ENCODE peak calls at places on chromosomes 12 and 14, in nine cellular contexts. One of them, this sample, is unnamed.

GRCh38 chr12:104462931-104463339 is 6.2 kb downstream of the CHST11 start:
- DNase-seq in smooth muscle cell of the brain vasculature: no peak
- DNase-seq in ELF-1: no peak
- DNase-seq in lower lobe of right lung: no peak
- DNase-seq in non-pigmented ciliary epithelial cell: no peak
- DNase-seq in NCI-H510A treated with DMSO at 0.1 percent for 48 hours: no peak
- DNase-seq in stimulated activated CD8-positive, alpha-beta memory T cell treated with anti-CD3 and anti-CD28 coated beads, Interleukin-2, amount 100 ng/mL, for 48 hours: no peak
- DNase-seq in T-helper 17 cell: peak
- DNase-seq in head of caudate nucleus: no peak
- DNase-seq in this sample: no peak

GRCh38 chr14:64947710-64948611 is 5.4 kb upstream of the GPX2 start:
- DNase-seq in stimulated activated CD8-positive, alpha-beta memory T cell treated with anti-CD3 and anti-CD28 coated beads, Interleukin-2, amount 100 ng/mL, for 48 hours: no peak
- DNase-seq in ELF-1: no peak
- DNase-seq in non-pigmented ciliary epithelial cell: no peak
- DNase-seq in NCI-H510A treated with DMSO at 0.1 percent for 48 hours: no peak
- DNase-seq in head of caudate nucleus: no peak
- DNase-seq in lower lobe of right lung: no peak
- DNase-seq in smooth muscle cell of the brain vasculature: no peak
- DNase-seq in T-helper 17 cell: no peak
- DNase-seq in this sample: no peak

GRCh38 chr12:13061377-13061776 is 17.2 kb downstream of the FAM234B start:
- DNase-seq in stimulated activated CD8-positive, alpha-beta memory T cell treated with anti-CD3 and anti-CD28 coated beads, Interleukin-2, amount 100 ng/mL, for 48 hours: no peak
- DNase-seq in smooth muscle cell of the brain vasculature: no peak
- DNase-seq in T-helper 17 cell: no peak
- DNase-seq in lower lobe of right lung: no peak
- DNase-seq in head of caudate nucleus: no peak
- DNase-seq in NCI-H510A treated with DMSO at 0.1 percent for 48 hours: no peak
- DNase-seq in ELF-1: no peak
- DNase-seq in non-pigmented ciliary epithelial cell: no peak
- DNase-seq in this sample: no peak

GRCh38 chr14:98752660-98753059 is 519.3 kb downstream of the BCL11B start:
- DNase-seq in head of caudate nucleus: no peak
- DNase-seq in NCI-H510A treated with DMSO at 0.1 percent for 48 hours: no peak
- DNase-seq in non-pigmented ciliary epithelial cell: no peak
- DNase-seq in smooth muscle cell of the brain vasculature: no peak
- DNase-seq in lower lobe of right lung: no peak
- DNase-seq in ELF-1: no peak
- DNase-seq in stimulated activated CD8-positive, alpha-beta memory T cell treated with anti-CD3 and anti-CD28 coated beads, Interleukin-2, amount 100 ng/mL, for 48 hours: no peak
- DNase-seq in T-helper 17 cell: no peak
- DNase-seq in this sample: no peak

GRCh38 chr14:61280092-61280525 is 1.0 kb downstream of the TMEM30B start:
- DNase-seq in non-pigmented ciliary epithelial cell: no peak
- DNase-seq in smooth muscle cell of the brain vasculature: no peak
- DNase-seq in lower lobe of right lung: no peak
- DNase-seq in head of caudate nucleus: no peak
- DNase-seq in stimulated activated CD8-positive, alpha-beta memory T cell treated with anti-CD3 and anti-CD28 coated beads, Interleukin-2, amount 100 ng/mL, for 48 hours: peak
- DNase-seq in NCI-H510A treated with DMSO at 0.1 percent for 48 hours: peak
- DNase-seq in ELF-1: no peak
- DNase-seq in T-helper 17 cell: peak
- DNase-seq in this sample: no peak

GRCh38 chr12:106415134-106415533 is 57.6 kb downstream of the POLR3B start:
- DNase-seq in head of caudate nucleus: no peak
- DNase-seq in NCI-H510A treated with DMSO at 0.1 percent for 48 hours: no peak
- DNase-seq in stimulated activated CD8-positive, alpha-beta memory T cell treated with anti-CD3 and anti-CD28 coated beads, Interleukin-2, amount 100 ng/mL, for 48 hours: no peak
- DNase-seq in lower lobe of right lung: no peak
- DNase-seq in non-pigmented ciliary epithelial cell: peak
- DNase-seq in smooth muscle cell of the brain vasculature: no peak
- DNase-seq in T-helper 17 cell: no peak
- DNase-seq in ELF-1: no peak
- DNase-seq in this sample: no peak

GRCh38 chr14:54651018-54651351 is 84.1 kb downstream of the SAMD4A start:
- DNase-seq in non-pigmented ciliary epithelial cell: no peak
- DNase-seq in NCI-H510A treated with DMSO at 0.1 percent for 48 hours: no peak
- DNase-seq in lower lobe of right lung: no peak
- DNase-seq in ELF-1: peak
- DNase-seq in smooth muscle cell of the brain vasculature: no peak
- DNase-seq in head of caudate nucleus: no peak
- DNase-seq in stimulated activated CD8-positive, alpha-beta memory T cell treated with anti-CD3 and anti-CD28 coated beads, Interleukin-2, amount 100 ng/mL, for 48 hours: no peak
- DNase-seq in T-helper 17 cell: no peak
- DNase-seq in this sample: no peak

GRCh38 chr12:44019118-44019517 is 183.2 kb downstream of the TMEM117 start:
- DNase-seq in non-pigmented ciliary epithelial cell: no peak
- DNase-seq in T-helper 17 cell: no peak
- DNase-seq in head of caudate nucleus: no peak
- DNase-seq in NCI-H510A treated with DMSO at 0.1 percent for 48 hours: no peak
- DNase-seq in ELF-1: peak
- DNase-seq in lower lobe of right lung: no peak
- DNase-seq in smooth muscle cell of the brain vasculature: no peak
- DNase-seq in stimulated activated CD8-positive, alpha-beta memory T cell treated with anti-CD3 and anti-CD28 coated beads, Interleukin-2, amount 100 ng/mL, for 48 hours: no peak
- DNase-seq in this sample: no peak

GRCh38 chr14:66315548-66315947 is 170.6 kb upstream of the CCDC196 start:
- DNase-seq in head of caudate nucleus: no peak
- DNase-seq in non-pigmented ciliary epithelial cell: no peak
- DNase-seq in T-helper 17 cell: no peak
- DNase-seq in lower lobe of right lung: no peak
- DNase-seq in NCI-H510A treated with DMSO at 0.1 percent for 48 hours: no peak
- DNase-seq in stimulated activated CD8-positive, alpha-beta memory T cell treated with anti-CD3 and anti-CD28 coated beads, Interleukin-2, amount 100 ng/mL, for 48 hours: no peak
- DNase-seq in ELF-1: peak
- DNase-seq in smooth muscle cell of the brain vasculature: no peak
- DNase-seq in this sample: no peak

GRCh38 chr12:30754383-30754749 is 385 bp downstream of the CAPRIN2 start:
- DNase-seq in smooth muscle cell of the brain vasculature: no peak
- DNase-seq in NCI-H510A treated with DMSO at 0.1 percent for 48 hours: peak
- DNase-seq in lower lobe of right lung: no peak
- DNase-seq in T-helper 17 cell: no peak
- DNase-seq in head of caudate nucleus: no peak
- DNase-seq in stimulated activated CD8-positive, alpha-beta memory T cell treated with anti-CD3 and anti-CD28 coated beads, Interleukin-2, amount 100 ng/mL, for 48 hours: no peak
- DNase-seq in non-pigmented ciliary epithelial cell: no peak
- DNase-seq in ELF-1: no peak
- DNase-seq in this sample: no peak

GRCh38 chr12:93229494-93230310 is 148.0 kb upstream of the NUDT4 start:
- DNase-seq in T-helper 17 cell: no peak
- DNase-seq in NCI-H510A treated with DMSO at 0.1 percent for 48 hours: no peak
- DNase-seq in stimulated activated CD8-positive, alpha-beta memory T cell treated with anti-CD3 and anti-CD28 coated beads, Interleukin-2, amount 100 ng/mL, for 48 hours: no peak
- DNase-seq in smooth muscle cell of the brain vasculature: no peak
- DNase-seq in non-pigmented ciliary epithelial cell: peak
- DNase-seq in lower lobe of right lung: no peak
- DNase-seq in ELF-1: no peak
- DNase-seq in head of caudate nucleus: no peak
- DNase-seq in this sample: peak